ENCODE peak calls at places on chromosomes 7 and 10, in ten cellular contexts. One of them, this sample, is unnamed.

GRCh38 chr10:112490543-112490942 is 43.5 kb downstream of the VTI1A start:
- DNase-seq in HFF-Myc: no peak
- DNase-seq in adipocyte: peak
- DNase-seq in AG04450: no peak
- DNase-seq in SW 1271: no peak
- DNase-seq in GM04503: no peak
- DNase-seq in Peyer's patch: no peak
- DNase-seq in occipital lobe: no peak
- DNase-seq in stimulated activated CD8-positive, alpha-beta memory T cell treated with anti-CD3 and anti-CD28 coated beads, Interleukin-7, amount 100 ng/mL, for 1 hour: no peak
- DNase-seq in RWPE1: no peak
- DNase-seq in this sample: peak

GRCh38 chr10:124293641-124294449 is 124.9 kb downstream of the OAT start:
- DNase-seq in AG04450: no peak
- DNase-seq in adipocyte: no peak
- DNase-seq in HFF-Myc: no peak
- DNase-seq in stimulated activated CD8-positive, alpha-beta memory T cell treated with anti-CD3 and anti-CD28 coated beads, Interleukin-7, amount 100 ng/mL, for 1 hour: no peak
- DNase-seq in SW 1271: no peak
- DNase-seq in GM04503: no peak
- DNase-seq in RWPE1: no peak
- DNase-seq in Peyer's patch: peak
- DNase-seq in occipital lobe: no peak
- DNase-seq in this sample: no peak

GRCh38 chr7:90816511-90817142 is 220.5 kb downstream of the CDK14 start:
- DNase-seq in HFF-Myc: peak
- DNase-seq in AG04450: peak
- DNase-seq in occipital lobe: no peak
- DNase-seq in GM04503: peak
- DNase-seq in Peyer's patch: no peak
- DNase-seq in stimulated activated CD8-positive, alpha-beta memory T cell treated with anti-CD3 and anti-CD28 coated beads, Interleukin-7, amount 100 ng/mL, for 1 hour: no peak
- DNase-seq in RWPE1: peak
- DNase-seq in adipocyte: peak
- DNase-seq in SW 1271: peak
- DNase-seq in this sample: peak

GRCh38 chr7:131511071-131511470 is 45.4 kb downstream of the PODXL start:
- DNase-seq in SW 1271: no peak
- DNase-seq in RWPE1: no peak
- DNase-seq in HFF-Myc: no peak
- DNase-seq in stimulated activated CD8-positive, alpha-beta memory T cell treated with anti-CD3 and anti-CD28 coated beads, Interleukin-7, amount 100 ng/mL, for 1 hour: no peak
- DNase-seq in Peyer's patch: no peak
- DNase-seq in AG04450: no peak
- DNase-seq in occipital lobe: no peak
- DNase-seq in adipocyte: no peak
- DNase-seq in GM04503: no peak
- DNase-seq in this sample: no peak

GRCh38 chr7:121761399-121761798 is 111.6 kb upstream of the PTPRZ1 start:
- DNase-seq in HFF-Myc: no peak
- DNase-seq in RWPE1: peak
- DNase-seq in Peyer's patch: no peak
- DNase-seq in adipocyte: no peak
- DNase-seq in occipital lobe: no peak
- DNase-seq in stimulated activated CD8-positive, alpha-beta memory T cell treated with anti-CD3 and anti-CD28 coated beads, Interleukin-7, amount 100 ng/mL, for 1 hour: no peak
- DNase-seq in SW 1271: no peak
- DNase-seq in AG04450: no peak
- DNase-seq in GM04503: no peak
- DNase-seq in this sample: peak

GRCh38 chr7:112594397-112594796 is 113.6 kb downstream of the LSMEM1 start:
- DNase-seq in occipital lobe: no peak
- DNase-seq in HFF-Myc: peak
- DNase-seq in stimulated activated CD8-positive, alpha-beta memory T cell treated with anti-CD3 and anti-CD28 coated beads, Interleukin-7, amount 100 ng/mL, for 1 hour: no peak
- DNase-seq in AG04450: no peak
- DNase-seq in adipocyte: peak
- DNase-seq in GM04503: no peak
- DNase-seq in SW 1271: no peak
- DNase-seq in RWPE1: no peak
- DNase-seq in Peyer's patch: no peak
- DNase-seq in this sample: no peak

GRCh38 chr10:4280481-4281206 is 495.6 kb upstream of the KLF6 start:
- DNase-seq in Peyer's patch: no peak
- DNase-seq in adipocyte: peak
- DNase-seq in stimulated activated CD8-positive, alpha-beta memory T cell treated with anti-CD3 and anti-CD28 coated beads, Interleukin-7, amount 100 ng/mL, for 1 hour: no peak
- DNase-seq in AG04450: no peak
- DNase-seq in occipital lobe: no peak
- DNase-seq in SW 1271: no peak
- DNase-seq in GM04503: no peak
- DNase-seq in RWPE1: peak
- DNase-seq in HFF-Myc: peak
- DNase-seq in this sample: peak

GRCh38 chr10:123970207-123970926 is 78.8 kb upstream of the CPXM2 start:
- DNase-seq in HFF-Myc: no peak
- DNase-seq in RWPE1: no peak
- DNase-seq in AG04450: no peak
- DNase-seq in occipital lobe: no peak
- DNase-seq in adipocyte: no peak
- DNase-seq in GM04503: no peak
- DNase-seq in SW 1271: no peak
- DNase-seq in stimulated activated CD8-positive, alpha-beta memory T cell treated with anti-CD3 and anti-CD28 coated beads, Interleukin-7, amount 100 ng/mL, for 1 hour: no peak
- DNase-seq in Peyer's patch: no peak
- DNase-seq in this sample: no peak

GRCh38 chr10:21524526-21525366 is 736 bp downstream of the SKIDA1 start:
- DNase-seq in adipocyte: peak
- DNase-seq in stimulated activated CD8-positive, alpha-beta memory T cell treated with anti-CD3 and anti-CD28 coated beads, Interleukin-7, amount 100 ng/mL, for 1 hour: no peak
- DNase-seq in AG04450: no peak
- DNase-seq in occipital lobe: no peak
- DNase-seq in SW 1271: no peak
- DNase-seq in HFF-Myc: no peak
- DNase-seq in RWPE1: no peak
- DNase-seq in Peyer's patch: no peak
- DNase-seq in GM04503: no peak
- DNase-seq in this sample: no peak

GRCh38 chr7:150408393-150409299 is 29.5 kb downstream of the ZNF775 start:
- DNase-seq in occipital lobe: no peak
- DNase-seq in AG04450: no peak
- DNase-seq in HFF-Myc: no peak
- DNase-seq in GM04503: no peak
- DNase-seq in Peyer's patch: peak
- DNase-seq in RWPE1: no peak
- DNase-seq in stimulated activated CD8-positive, alpha-beta memory T cell treated with anti-CD3 and anti-CD28 coated beads, Interleukin-7, amount 100 ng/mL, for 1 hour: no peak
- DNase-seq in adipocyte: no peak
- DNase-seq in SW 1271: no peak
- DNase-seq in this sample: no peak

GRCh38 chr10:117535045-117535751 is 7.3 kb upstream of the EMX2 start:
- DNase-seq in SW 1271: no peak
- DNase-seq in Peyer's patch: no peak
- DNase-seq in stimulated activated CD8-positive, alpha-beta memory T cell treated with anti-CD3 and anti-CD28 coated beads, Interleukin-7, amount 100 ng/mL, for 1 hour: no peak
- DNase-seq in RWPE1: no peak
- DNase-seq in AG04450: no peak
- DNase-seq in occipital lobe: no peak
- DNase-seq in HFF-Myc: no peak
- DNase-seq in adipocyte: no peak
- DNase-seq in GM04503: no peak
- DNase-seq in this sample: no peak

GRCh38 chr7:36438211-36438610 is 48.5 kb downstream of the ANLN start:
- DNase-seq in RWPE1: no peak
- DNase-seq in HFF-Myc: no peak
- DNase-seq in occipital lobe: no peak
- DNase-seq in SW 1271: no peak
- DNase-seq in GM04503: no peak
- DNase-seq in stimulated activated CD8-positive, alpha-beta memory T cell treated with anti-CD3 and anti-CD28 coated beads, Interleukin-7, amount 100 ng/mL, for 1 hour: no peak
- DNase-seq in AG04450: no peak
- DNase-seq in Peyer's patch: no peak
- DNase-seq in adipocyte: no peak
- DNase-seq in this sample: no peak

GRCh38 chr7:69451715-69452114 is 146.6 kb upstream of the AUTS2 start:
- DNase-seq in RWPE1: no peak
- DNase-seq in AG04450: no peak
- DNase-seq in HFF-Myc: no peak
- DNase-seq in adipocyte: no peak
- DNase-seq in stimulated activated CD8-positive, alpha-beta memory T cell treated with anti-CD3 and anti-CD28 coated beads, Interleukin-7, amount 100 ng/mL, for 1 hour: no peak
- DNase-seq in Peyer's patch: no peak
- DNase-seq in GM04503: no peak
- DNase-seq in occipital lobe: no peak
- DNase-seq in SW 1271: no peak
- DNase-seq in this sample: no peak

GRCh38 chr10:99375444-99375843 is 46.3 kb downstream of the CNNM1 start:
- DNase-seq in AG04450: no peak
- DNase-seq in SW 1271: no peak
- DNase-seq in HFF-Myc: no peak
- DNase-seq in RWPE1: no peak
- DNase-seq in stimulated activated CD8-positive, alpha-beta memory T cell treated with anti-CD3 and anti-CD28 coated beads, Interleukin-7, amount 100 ng/mL, for 1 hour: no peak
- DNase-seq in Peyer's patch: no peak
- DNase-seq in GM04503: no peak
- DNase-seq in adipocyte: no peak
- DNase-seq in occipital lobe: no peak
- DNase-seq in this sample: no peak

GRCh38 chr7:157400171-157400860 is 63.5 kb downstream of the DNAJB6 start:
- DNase-seq in Peyer's patch: no peak
- DNase-seq in AG04450: no peak
- DNase-seq in RWPE1: no peak
- DNase-seq in adipocyte: no peak
- DNase-seq in SW 1271: no peak
- DNase-seq in occipital lobe: no peak
- DNase-seq in HFF-Myc: no peak
- DNase-seq in stimulated activated CD8-positive, alpha-beta memory T cell treated with anti-CD3 and anti-CD28 coated beads, Interleukin-7, amount 100 ng/mL, for 1 hour: no peak
- DNase-seq in GM04503: no peak
- DNase-seq in this sample: no peak

GRCh38 chr7:80529362-80529761 is 17.5 kb upstream of the GNAT3 start:
- DNase-seq in GM04503: no peak
- DNase-seq in adipocyte: no peak
- DNase-seq in occipital lobe: no peak
- DNase-seq in stimulated activated CD8-positive, alpha-beta memory T cell treated with anti-CD3 and anti-CD28 coated beads, Interleukin-7, amount 100 ng/mL, for 1 hour: no peak
- DNase-seq in AG04450: no peak
- DNase-seq in SW 1271: no peak
- DNase-seq in Peyer's patch: no peak
- DNase-seq in RWPE1: no peak
- DNase-seq in HFF-Myc: no peak
- DNase-seq in this sample: no peak

GRCh38 chr10:61404771-61405170 is 48.4 kb downstream of the TMEM26 start:
- DNase-seq in AG04450: peak
- DNase-seq in GM04503: peak
- DNase-seq in adipocyte: peak
- DNase-seq in occipital lobe: no peak
- DNase-seq in HFF-Myc: no peak
- DNase-seq in stimulated activated CD8-positive, alpha-beta memory T cell treated with anti-CD3 and anti-CD28 coated beads, Interleukin-7, amount 100 ng/mL, for 1 hour: no peak
- DNase-seq in Peyer's patch: no peak
- DNase-seq in RWPE1: no peak
- DNase-seq in SW 1271: no peak
- DNase-seq in this sample: peak

GRCh38 chr10:36448760-36449681 is 676.4 kb upstream of the ANKRD30A start:
- DNase-seq in Peyer's patch: no peak
- DNase-seq in RWPE1: no peak
- DNase-seq in AG04450: no peak
- DNase-seq in GM04503: no peak
- DNase-seq in HFF-Myc: no peak
- DNase-seq in stimulated activated CD8-positive, alpha-beta memory T cell treated with anti-CD3 and anti-CD28 coated beads, Interleukin-7, amount 100 ng/mL, for 1 hour: no peak
- DNase-seq in adipocyte: peak
- DNase-seq in SW 1271: no peak
- DNase-seq in occipital lobe: no peak
- DNase-seq in this sample: peak

GRCh38 chr7:108146070-108146842 is 16.1 kb upstream of the LAMB4 start:
- DNase-seq in HFF-Myc: peak
- DNase-seq in occipital lobe: peak
- DNase-seq in GM04503: peak
- DNase-seq in RWPE1: peak
- DNase-seq in Peyer's patch: peak
- DNase-seq in adipocyte: peak
- DNase-seq in SW 1271: peak
- DNase-seq in stimulated activated CD8-positive, alpha-beta memory T cell treated with anti-CD3 and anti-CD28 coated beads, Interleukin-7, amount 100 ng/mL, for 1 hour: peak
- DNase-seq in AG04450: peak
- DNase-seq in this sample: peak

GRCh38 chr10:69324583-69324982 is 46.3 kb downstream of the HK1 start:
- DNase-seq in AG04450: no peak
- DNase-seq in stimulated activated CD8-positive, alpha-beta memory T cell treated with anti-CD3 and anti-CD28 coated beads, Interleukin-7, amount 100 ng/mL, for 1 hour: no peak
- DNase-seq in HFF-Myc: no peak
- DNase-seq in Peyer's patch: no peak
- DNase-seq in RWPE1: no peak
- DNase-seq in SW 1271: no peak
- DNase-seq in GM04503: no peak
- DNase-seq in adipocyte: no peak
- DNase-seq in occipital lobe: no peak
- DNase-seq in this sample: no peak

GRCh38 chr10:104340692-104341091 is 2.4 kb upstream of the ITPRIP start:
- DNase-seq in occipital lobe: no peak
- DNase-seq in Peyer's patch: no peak
- DNase-seq in adipocyte: no peak
- DNase-seq in GM04503: no peak
- DNase-seq in RWPE1: no peak
- DNase-seq in HFF-Myc: no peak
- DNase-seq in SW 1271: no peak
- DNase-seq in AG04450: no peak
- DNase-seq in stimulated activated CD8-positive, alpha-beta memory T cell treated with anti-CD3 and anti-CD28 coated beads, Interleukin-7, amount 100 ng/mL, for 1 hour: no peak
- DNase-seq in this sample: no peak

GRCh38 chr10:132665946-132666732 is 119.8 kb downstream of the NKX6-2 start:
- DNase-seq in stimulated activated CD8-positive, alpha-beta memory T cell treated with anti-CD3 and anti-CD28 coated beads, Interleukin-7, amount 100 ng/mL, for 1 hour: no peak
- DNase-seq in occipital lobe: no peak
- DNase-seq in RWPE1: peak
- DNase-seq in HFF-Myc: peak
- DNase-seq in Peyer's patch: no peak
- DNase-seq in adipocyte: peak
- DNase-seq in SW 1271: peak
- DNase-seq in AG04450: peak
- DNase-seq in GM04503: peak
- DNase-seq in this sample: peak

GRCh38 chr10:92572362-92573090 is 1.4 kb downstream of the IDE start:
- DNase-seq in adipocyte: peak
- DNase-seq in HFF-Myc: no peak
- DNase-seq in RWPE1: no peak
- DNase-seq in GM04503: no peak
- DNase-seq in Peyer's patch: no peak
- DNase-seq in occipital lobe: no peak
- DNase-seq in AG04450: no peak
- DNase-seq in stimulated activated CD8-positive, alpha-beta memory T cell treated with anti-CD3 and anti-CD28 coated beads, Interleukin-7, amount 100 ng/mL, for 1 hour: no peak
- DNase-seq in SW 1271: no peak
- DNase-seq in this sample: no peak

GRCh38 chr7:116674508-116675173 is 2.6 kb downstream of the MET start:
- DNase-seq in stimulated activated CD8-positive, alpha-beta memory T cell treated with anti-CD3 and anti-CD28 coated beads, Interleukin-7, amount 100 ng/mL, for 1 hour: no peak
- DNase-seq in GM04503: no peak
- DNase-seq in RWPE1: no peak
- DNase-seq in Peyer's patch: no peak
- DNase-seq in occipital lobe: no peak
- DNase-seq in SW 1271: no peak
- DNase-seq in AG04450: no peak
- DNase-seq in HFF-Myc: no peak
- DNase-seq in adipocyte: peak
- DNase-seq in this sample: peak

GRCh38 chr10:10855178-10855577 is 162.5 kb upstream of the CELF2 start:
- DNase-seq in occipital lobe: no peak
- DNase-seq in adipocyte: no peak
- DNase-seq in SW 1271: no peak
- DNase-seq in Peyer's patch: no peak
- DNase-seq in GM04503: no peak
- DNase-seq in AG04450: no peak
- DNase-seq in stimulated activated CD8-positive, alpha-beta memory T cell treated with anti-CD3 and anti-CD28 coated beads, Interleukin-7, amount 100 ng/mL, for 1 hour: no peak
- DNase-seq in HFF-Myc: no peak
- DNase-seq in RWPE1: no peak
- DNase-seq in this sample: no peak

GRCh38 chr10:132107211-132107946 is 41.6 kb downstream of the JAKMIP3 start:
- DNase-seq in Peyer's patch: peak
- DNase-seq in stimulated activated CD8-positive, alpha-beta memory T cell treated with anti-CD3 and anti-CD28 coated beads, Interleukin-7, amount 100 ng/mL, for 1 hour: no peak
- DNase-seq in SW 1271: no peak
- DNase-seq in RWPE1: no peak
- DNase-seq in AG04450: no peak
- DNase-seq in adipocyte: no peak
- DNase-seq in HFF-Myc: no peak
- DNase-seq in occipital lobe: no peak
- DNase-seq in GM04503: no peak
- DNase-seq in this sample: no peak

GRCh38 chr7:150401861-150402631 is 22.9 kb downstream of the ZNF775 start:
- DNase-seq in AG04450: no peak
- DNase-seq in RWPE1: no peak
- DNase-seq in GM04503: no peak
- DNase-seq in adipocyte: peak
- DNase-seq in occipital lobe: no peak
- DNase-seq in HFF-Myc: no peak
- DNase-seq in SW 1271: no peak
- DNase-seq in Peyer's patch: no peak
- DNase-seq in stimulated activated CD8-positive, alpha-beta memory T cell treated with anti-CD3 and anti-CD28 coated beads, Interleukin-7, amount 100 ng/mL, for 1 hour: no peak
- DNase-seq in this sample: no peak

GRCh38 chr10:5958077-5958476 is 19.3 kb downstream of the IL15RA start:
- DNase-seq in RWPE1: no peak
- DNase-seq in GM04503: no peak
- DNase-seq in stimulated activated CD8-positive, alpha-beta memory T cell treated with anti-CD3 and anti-CD28 coated beads, Interleukin-7, amount 100 ng/mL, for 1 hour: no peak
- DNase-seq in AG04450: peak
- DNase-seq in HFF-Myc: peak
- DNase-seq in Peyer's patch: no peak
- DNase-seq in occipital lobe: no peak
- DNase-seq in SW 1271: no peak
- DNase-seq in adipocyte: peak
- DNase-seq in this sample: peak